ENCODE peak calls at places on chromosomes 1 and 21, in four cellular contexts. I, A, Q and E are unnamed samples. For H3K4me1, the result is how much of the 10 kb centered on the place peaks cover.

GRCh38 chr1:185155600-185156320 is 993 bp downstream of the TRMT1L start:
- DNase-seq in A (peak), Q (no peak), I (peak), E (no peak)

GRCh38 chr1:228464487-228464983 is 22.6 kb upstream of the RNF187 start:
- DNase-seq in Q (no peak), A (peak), I (peak), E (no peak)

GRCh38 chr1:205301220-205301821 is 20.2 kb downstream of the NUAK2 start:
- DNase-seq in A (peak), Q (peak), I (peak), E (peak)

GRCh38 chr1:9520411-9520810 is 18.9 kb upstream of the SLC25A33 start:
- DNase-seq in Q (no peak), A (no peak), I (no peak), E (no peak)

GRCh38 chr21:29371464-29371863 is 72.7 kb downstream of the BACH1 start:
- DNase-seq in Q (no peak), A (no peak), I (no peak), E (no peak)

GRCh38 chr1:90561926-90562325 is 155.2 kb downstream of the BARHL2 start:
- DNase-seq in I (no peak), A (no peak), Q (no peak), E (no peak)

GRCh38 chr1:54380285-54380882 is 25.8 kb downstream of the SSBP3 start:
- DNase-seq in Q (no peak), A (no peak), I (no peak), E (no peak)

GRCh38 chr1:159921700-159922498 is 3.4 kb downstream of the TAGLN2 start:
- DNase-seq in I (peak), Q (no peak), A (peak), E (no peak)

GRCh38 chr1:85313888-85314696 is 37.7 kb upstream of the BCL10 start:
- DNase-seq in I (peak), A (peak), Q (no peak), E (no peak)

GRCh38 chr1:31934706-31935629 is 3.2 kb downstream of the PTP4A2 start:
- DNase-seq in I (peak), Q (no peak), A (peak), E (no peak)

GRCh38 chr1:117967472-117967871 is 37.9 kb downstream of the WDR3 start:
- DNase-seq in I (peak), Q (no peak), A (peak), E (no peak)

GRCh38 chr1:203158967-203159665 is 16.5 kb downstream of the MYBPH start:
- DNase-seq in Q (no peak), A (no peak), I (no peak), E (no peak)

GRCh38 chr1:114986286-114986685 is 43.3 kb upstream of the TSHB start:
- DNase-seq in I (no peak), A (no peak), Q (no peak), E (no peak)

GRCh38 chr1:7333094-7333493 is 438.0 kb upstream of the VAMP3 start:
- DNase-seq in I (no peak), Q (no peak), A (no peak), E (no peak)

GRCh38 chr1:47661065-47661464 is 223.2 kb downstream of the FOXD2 start:
- DNase-seq in Q (no peak), A (no peak), I (no peak), E (no peak)

GRCh38 chr1:19738106-19738505 is 61.6 kb downstream of the TMCO4 start:
- DNase-seq in I (no peak), A (no peak), Q (no peak), E (no peak)

GRCh38 chr1:95287078-95287477 is 53.1 kb downstream of the RWDD3 start:
- DNase-seq in Q (peak), A (no peak), I (no peak), E (no peak)

GRCh38 chr21:42255038-42255601 is 36.2 kb downstream of the ABCG1 start:
- DNase-seq in I (no peak), Q (no peak), A (no peak), E (no peak)

GRCh38 chr1:40036574-40036973 is 4.0 kb upstream of the CAP1 start:
- DNase-seq in Q (no peak), A (peak), I (peak), E (no peak)

GRCh38 chr1:89523597-89524368 is 846 bp upstream of the LRRC8B start:
- DNase-seq in A (peak), I (peak), Q (peak), E (peak)

GRCh38 chr21:31755027-31755426 is 23.1 kb upstream of the SCAF4 start:
- DNase-seq in I (no peak), Q (no peak), A (no peak), E (no peak)

GRCh38 chr1:199173356-199173755 is 534.5 kb downstream of the PTPRC start:
- DNase-seq in I (no peak), Q (no peak), A (no peak), E (no peak)

GRCh38 chr1:212585210-212585609 is 23.4 kb upstream of the ATF3 start:
- DNase-seq in Q (no peak), A (no peak), I (no peak), E (no peak)

GRCh38 chr1:41622859-41623732 is 138.6 kb upstream of the EDN2 start:
- DNase-seq in I (peak), A (peak), Q (no peak), E (no peak)

GRCh38 chr1:64941466-64942117 is 24.8 kb downstream of the JAK1 start:
- DNase-seq in I (no peak), A (no peak), Q (no peak), E (no peak)
- H3K4me1 ChIP-seq in I (under half), A (under half), Q (under half), E (under half)

GRCh38 chr21:45555557-45556301 is 13.5 kb upstream of the SLC19A1 start:
- DNase-seq in I (peak), A (peak), Q (peak), E (peak)

GRCh38 chr21:45556645-45557601 is 14.7 kb upstream of the SLC19A1 start:
- DNase-seq in A (no peak), I (no peak), Q (no peak), E (no peak)

GRCh38 chr21:45555251-45555556 is 13.0 kb upstream of the SLC19A1 start:
- DNase-seq in A (no peak), Q (no peak), I (no peak), E (no peak)

GRCh38 chr21:45557611-45558043 is 15.4 kb upstream of the SLC19A1 start:
- DNase-seq in A (no peak), I (no peak), Q (no peak), E (peak)

GRCh38 chr21:45556302-45556644 is 14.0 kb upstream of the SLC19A1 start:
- DNase-seq in Q (no peak), A (no peak), I (no peak), E (no peak)
- H3K4me3 ChIP-seq in Q (no peak), A (peak), I (no peak), E (peak)

DNA sequence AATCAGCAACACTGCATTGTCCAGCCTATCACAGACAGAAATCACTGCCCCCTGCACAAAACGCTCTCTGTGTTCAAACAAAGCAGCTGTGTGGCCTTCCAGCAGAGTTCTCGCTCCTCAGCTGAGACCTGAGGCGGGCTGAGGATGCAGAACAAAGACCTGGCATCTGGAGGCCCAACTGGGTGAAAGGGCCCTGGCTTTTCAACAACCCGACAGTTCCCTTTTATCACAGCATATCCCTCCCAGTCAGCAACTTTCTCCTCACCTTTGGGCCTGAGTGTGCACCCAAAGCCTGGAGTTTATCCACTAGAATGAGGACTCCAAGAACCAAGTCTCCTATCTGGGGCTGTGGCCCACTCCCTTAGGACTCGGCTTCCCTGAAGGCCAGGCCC is 42.6 kb upstream of the A3GALT2 start:
- DNase-seq in I (no peak), A (no peak), Q (no peak), E (no peak)
- H3K4me1 ChIP-seq in I (half or more), A (under half), Q (half or more), E (under half)

DNA sequence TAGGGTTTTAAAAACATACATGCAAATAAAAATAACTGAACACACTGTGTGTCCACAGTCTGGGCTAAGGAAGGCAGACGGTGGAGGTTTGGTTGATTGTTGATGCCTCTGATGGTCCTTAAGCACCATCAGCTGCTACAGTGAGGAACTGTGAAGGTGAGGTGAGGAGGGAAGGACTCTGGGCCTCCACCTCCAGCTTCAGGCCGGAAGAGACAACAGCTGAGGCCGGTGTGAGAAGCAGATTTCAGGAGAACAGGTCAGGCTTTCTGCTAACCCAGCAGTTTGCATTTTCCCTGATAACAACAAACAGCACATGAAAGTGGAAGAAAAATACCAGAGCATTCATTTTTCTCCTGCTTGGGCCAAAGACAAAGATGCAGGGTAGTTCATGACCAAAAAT is 189.9 kb upstream of the AJAP1 start:
- DNase-seq in A (no peak), I (no peak), Q (no peak), E (no peak)
- H3K4me3 ChIP-seq in A (no peak), I (no peak), Q (no peak), E (no peak)

DNA sequence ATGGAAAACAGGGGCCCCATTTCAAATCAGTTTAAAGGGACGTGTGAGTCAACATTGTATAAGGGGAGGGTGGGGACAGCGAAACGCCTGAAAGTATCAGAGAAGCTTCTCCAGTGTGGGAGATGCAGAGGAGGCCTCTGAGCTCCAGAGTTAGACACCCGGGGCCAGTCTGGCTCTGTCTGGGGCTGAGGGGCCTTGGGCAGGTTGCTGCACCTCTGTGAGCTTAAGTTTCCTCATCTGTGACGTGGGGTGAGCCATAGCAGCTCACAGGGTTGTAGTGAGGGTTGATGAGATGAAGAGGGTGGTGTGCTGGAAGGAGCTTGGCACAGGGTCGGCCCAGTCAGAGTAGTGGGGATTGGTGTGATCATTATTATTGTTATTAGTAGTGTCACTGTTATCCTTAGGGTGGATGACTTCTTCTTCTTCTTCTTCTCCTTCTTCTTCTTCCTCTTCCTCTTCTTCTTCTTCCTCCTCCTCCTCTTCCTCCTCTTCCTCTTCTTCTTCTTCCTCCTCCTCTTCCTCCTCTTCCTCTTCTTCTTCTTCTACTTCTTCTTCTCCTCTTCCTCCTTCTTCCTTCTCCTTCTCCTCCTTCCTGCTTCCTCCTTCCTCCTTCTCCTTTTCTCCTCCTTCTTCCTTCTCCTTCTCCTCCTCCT is 282.0 kb downstream of the PTPRU start:
- DNase-seq in I (no peak), A (no peak), Q (no peak), E (no peak)
- H3K4me1 ChIP-seq in I (under half), A (under half), Q (under half), E (under half)

DNA sequence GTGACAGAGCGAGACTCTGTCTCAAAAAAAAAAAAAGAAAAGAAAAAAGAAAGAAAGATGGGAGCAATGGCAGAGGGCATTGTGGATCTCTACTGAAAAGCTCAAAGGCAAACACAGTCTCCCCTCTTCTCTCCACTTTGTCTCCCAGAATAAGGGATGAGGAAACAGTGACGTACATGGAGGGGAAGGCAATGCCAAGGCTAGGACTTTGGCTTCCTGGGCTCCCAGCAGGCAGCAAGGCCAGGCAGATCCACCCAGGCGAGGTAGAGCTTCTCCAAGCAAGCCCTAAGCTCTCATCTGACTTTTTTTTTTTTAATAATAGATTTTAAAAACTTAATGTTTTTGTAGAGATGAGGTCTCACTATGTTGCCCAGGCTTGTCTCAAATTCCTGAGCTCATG is 4.6 kb downstream of the ARHGEF2 start:
- DNase-seq in I (no peak), Q (no peak), A (no peak), E (no peak)
- H3K4me3 ChIP-seq in I (no peak), Q (no peak), A (no peak), E (no peak)